ENCODE peak calls at places on chromosomes 2 and 18, in four cellular contexts. One of them, this sample, is unnamed.

GRCh38 chr2:192151848-192152247 is 42.9 kb downstream of the TMEFF2 start:
- DNase-seq in heart right ventricle: no peak
- DNase-seq in H9: no peak
- DNase-seq in neural progenitor cell: no peak
- DNase-seq in this sample: no peak

GRCh38 chr18:6650063-6650462 is 79.5 kb upstream of the ARHGAP28 start:
- DNase-seq in heart right ventricle: no peak
- DNase-seq in H9: no peak
- DNase-seq in neural progenitor cell: no peak
- DNase-seq in this sample: no peak

GRCh38 chr2:33459745-33460144 is 16.7 kb upstream of the RASGRP3 start:
- DNase-seq in heart right ventricle: no peak
- DNase-seq in H9: no peak
- DNase-seq in neural progenitor cell: no peak
- DNase-seq in this sample: no peak

GRCh38 chr2:54680397-54681032 is 42.9 kb upstream of the EML6 start:
- DNase-seq in heart right ventricle: no peak
- DNase-seq in H9: no peak
- DNase-seq in neural progenitor cell: no peak
- DNase-seq in this sample: no peak

GRCh38 chr2:191611614-191612013 is 66.3 kb upstream of the NABP1 start:
- DNase-seq in heart right ventricle: no peak
- DNase-seq in H9: no peak
- DNase-seq in neural progenitor cell: no peak
- DNase-seq in this sample: no peak

GRCh38 chr18:11040823-11041712 is 108.3 kb downstream of the PIEZO2 start:
- DNase-seq in heart right ventricle: no peak
- DNase-seq in H9: peak
- DNase-seq in neural progenitor cell: peak
- DNase-seq in this sample: peak

GRCh38 chr2:75140288-75140687 is 59.0 kb downstream of the TACR1 start:
- DNase-seq in heart right ventricle: no peak
- DNase-seq in H9: no peak
- DNase-seq in neural progenitor cell: no peak
- DNase-seq in this sample: no peak

GRCh38 chr2:36530178-36530982 is 67.6 kb downstream of the FEZ2 start:
- DNase-seq in heart right ventricle: no peak
- DNase-seq in H9: no peak
- DNase-seq in neural progenitor cell: no peak
- DNase-seq in this sample: no peak

GRCh38 chr2:237475704-237476107 is 11.3 kb upstream of the MLPH start:
- DNase-seq in heart right ventricle: no peak
- DNase-seq in H9: no peak
- DNase-seq in neural progenitor cell: no peak
- DNase-seq in this sample: peak

GRCh38 chr2:29106241-29106640 is 9.0 kb upstream of the CLIP4 start:
- DNase-seq in heart right ventricle: no peak
- DNase-seq in H9: no peak
- DNase-seq in neural progenitor cell: no peak
- DNase-seq in this sample: no peak
- TF ChIP-seq CTCF in heart right ventricle: no peak
- TF ChIP-seq CTCF in H9: no peak
- TF ChIP-seq CTCF in neural progenitor cell: no peak
- TF ChIP-seq CTCF in this sample: no peak

DNA sequence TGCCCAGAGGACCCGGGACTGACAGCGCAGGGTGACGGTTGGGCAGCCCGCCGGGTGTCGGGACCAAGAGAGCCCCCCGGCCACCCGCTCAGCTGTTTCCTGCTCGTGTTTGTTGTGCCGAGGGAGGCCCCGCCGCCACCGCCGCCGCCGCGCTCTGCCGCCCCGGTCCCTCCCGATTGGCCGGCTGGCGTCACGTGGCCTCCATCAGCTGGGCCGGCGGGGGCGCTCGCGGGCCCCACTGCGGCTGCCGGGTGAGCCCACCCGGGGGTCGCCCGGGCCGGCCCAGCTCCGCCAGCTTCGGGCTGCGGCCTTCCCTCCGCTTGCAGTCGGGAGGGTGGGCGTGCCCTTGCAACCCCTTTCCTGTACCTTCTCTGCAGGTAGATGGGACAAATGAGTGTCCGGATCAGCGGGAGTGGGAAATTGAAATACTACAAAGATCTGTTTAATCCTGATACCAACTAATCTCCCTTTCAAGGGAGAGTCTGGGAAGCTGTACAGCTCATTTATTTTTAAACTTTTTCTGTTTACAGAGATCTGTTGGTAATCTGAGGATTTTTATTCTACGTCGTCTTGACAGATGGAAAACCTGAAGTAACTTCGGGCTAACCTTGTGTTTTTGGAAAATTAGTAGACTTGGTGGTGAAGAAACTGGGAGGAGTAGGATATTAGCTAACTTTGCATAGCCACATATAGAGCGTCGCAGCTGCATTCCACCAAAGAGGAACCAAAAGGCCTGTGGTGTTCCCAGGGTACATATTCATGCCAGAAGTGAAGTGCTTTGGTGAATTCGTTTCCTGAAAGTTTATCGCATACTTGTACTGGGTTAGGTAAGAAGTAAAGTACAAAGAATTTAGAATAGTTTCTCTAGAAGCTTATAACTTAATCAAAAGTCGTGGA is 1.2 kb downstream of the YPEL5 start:
- DNase-seq in heart right ventricle: peak
- DNase-seq in H9: peak
- DNase-seq in neural progenitor cell: peak
- DNase-seq in this sample: peak
- TF ChIP-seq CTCF in heart right ventricle: peak
- TF ChIP-seq CTCF in H9: peak
- TF ChIP-seq CTCF in neural progenitor cell: peak
- TF ChIP-seq CTCF in this sample: peak

DNA sequence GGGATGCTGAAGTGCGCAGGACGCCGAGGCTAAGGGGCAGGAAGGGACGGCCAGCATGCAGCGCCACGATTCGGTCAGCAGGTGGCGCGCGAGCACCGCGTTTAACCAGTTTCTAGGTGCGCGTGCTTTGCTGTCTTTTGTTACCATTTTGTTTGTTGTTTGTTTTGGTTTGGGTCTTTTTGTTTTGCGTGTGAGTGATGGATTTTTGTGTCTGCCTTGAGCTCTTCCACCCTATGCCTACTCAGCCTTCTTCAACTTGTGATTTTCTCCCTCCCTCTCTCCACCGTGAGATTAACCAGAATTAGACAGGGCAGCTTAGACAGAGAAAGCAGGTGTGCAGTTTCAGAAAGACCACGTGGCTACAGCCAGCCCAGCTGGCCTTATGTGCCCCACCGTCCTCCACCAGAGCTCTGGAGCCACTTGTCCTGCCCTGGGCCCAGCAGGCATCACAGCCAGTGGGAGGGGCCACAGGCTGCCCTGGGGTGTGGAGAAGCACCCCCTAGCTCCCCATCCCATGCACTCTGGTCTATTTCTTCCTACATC is 180.2 kb downstream of the RNF144A start:
- DNase-seq in heart right ventricle: peak
- DNase-seq in H9: peak
- DNase-seq in neural progenitor cell: peak
- DNase-seq in this sample: peak
- TF ChIP-seq CTCF in heart right ventricle: peak
- TF ChIP-seq CTCF in H9: peak
- TF ChIP-seq CTCF in neural progenitor cell: peak
- TF ChIP-seq CTCF in this sample: peak

GRCh38 chr18:79964330-79965118 is at the start of gene HSBP1L1:
- DNase-seq in heart right ventricle: peak
- DNase-seq in H9: peak
- DNase-seq in neural progenitor cell: peak
- DNase-seq in this sample: peak
- TF ChIP-seq CTCF in heart right ventricle: no peak
- TF ChIP-seq CTCF in H9: peak
- TF ChIP-seq CTCF in neural progenitor cell: peak
- TF ChIP-seq CTCF in this sample: peak

DNA sequence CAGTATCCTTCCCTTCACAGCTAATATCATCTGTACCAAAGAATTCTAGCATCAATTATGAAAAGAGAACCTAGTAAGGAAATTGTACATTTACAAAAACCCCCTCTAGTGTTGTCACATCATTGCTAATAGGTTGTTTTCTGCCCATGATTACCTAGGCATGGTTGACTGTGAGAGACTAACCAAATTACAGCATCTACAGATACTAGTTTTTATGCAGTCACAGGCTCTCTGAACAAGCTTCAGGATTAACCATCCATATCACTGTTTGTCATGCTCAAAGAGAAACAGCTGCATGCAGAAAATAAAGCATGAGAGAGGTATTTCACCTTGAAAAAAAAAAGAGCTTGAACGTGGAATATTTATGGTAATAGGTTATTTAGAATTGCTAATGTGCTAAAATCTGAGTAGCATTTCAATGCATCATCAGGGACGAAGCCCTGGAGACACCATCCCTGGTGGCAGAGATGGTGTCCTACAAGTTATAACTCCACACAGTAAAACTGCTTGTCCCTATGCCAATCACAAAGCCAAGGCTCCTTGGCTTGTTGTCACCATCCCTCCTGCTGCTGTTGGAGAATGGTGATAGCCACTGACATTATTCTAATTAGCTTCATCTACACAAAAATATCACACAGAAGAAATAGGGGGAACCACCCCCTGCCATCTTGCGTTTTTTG is 5.4 kb downstream of the NEB start:
- DNase-seq in heart right ventricle: no peak
- DNase-seq in H9: no peak
- DNase-seq in neural progenitor cell: no peak
- DNase-seq in this sample: no peak
- TF ChIP-seq CTCF in heart right ventricle: no peak
- TF ChIP-seq CTCF in H9: peak
- TF ChIP-seq CTCF in neural progenitor cell: peak
- TF ChIP-seq CTCF in this sample: no peak

DNA sequence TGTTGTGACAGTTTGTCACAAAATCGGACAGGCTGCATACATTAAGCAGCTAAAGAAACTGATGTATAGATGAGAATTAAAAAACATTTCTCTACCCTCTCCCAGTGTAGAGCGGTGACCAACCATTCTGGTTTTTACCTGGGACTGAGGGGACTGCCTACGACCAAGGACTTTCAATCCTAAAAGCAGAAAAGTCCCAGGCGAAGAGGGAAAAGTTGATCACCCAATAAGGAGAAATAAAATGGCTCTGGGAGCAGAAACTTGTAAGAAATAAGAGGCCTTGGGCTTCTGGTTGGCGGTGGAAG is 30.9 kb upstream of the YPEL5 start:
- DNase-seq in heart right ventricle: no peak
- DNase-seq in H9: no peak
- DNase-seq in neural progenitor cell: no peak
- DNase-seq in this sample: no peak
- TF ChIP-seq CTCF in heart right ventricle: no peak
- TF ChIP-seq CTCF in H9: no peak
- TF ChIP-seq CTCF in neural progenitor cell: no peak
- TF ChIP-seq CTCF in this sample: peak

GRCh38 chr18:53375641-53376040 is 848.8 kb downstream of the MBD2 start:
- DNase-seq in heart right ventricle: no peak
- DNase-seq in H9: no peak
- DNase-seq in neural progenitor cell: no peak
- DNase-seq in this sample: no peak

GRCh38 chr18:53385889-53386288 is 838.6 kb downstream of the MBD2 start:
- DNase-seq in heart right ventricle: no peak
- DNase-seq in H9: no peak
- DNase-seq in neural progenitor cell: no peak
- DNase-seq in this sample: no peak

GRCh38 chr18:53382870-53383269 is 841.6 kb downstream of the MBD2 start:
- DNase-seq in heart right ventricle: no peak
- DNase-seq in H9: no peak
- DNase-seq in neural progenitor cell: no peak
- DNase-seq in this sample: no peak

DNA sequence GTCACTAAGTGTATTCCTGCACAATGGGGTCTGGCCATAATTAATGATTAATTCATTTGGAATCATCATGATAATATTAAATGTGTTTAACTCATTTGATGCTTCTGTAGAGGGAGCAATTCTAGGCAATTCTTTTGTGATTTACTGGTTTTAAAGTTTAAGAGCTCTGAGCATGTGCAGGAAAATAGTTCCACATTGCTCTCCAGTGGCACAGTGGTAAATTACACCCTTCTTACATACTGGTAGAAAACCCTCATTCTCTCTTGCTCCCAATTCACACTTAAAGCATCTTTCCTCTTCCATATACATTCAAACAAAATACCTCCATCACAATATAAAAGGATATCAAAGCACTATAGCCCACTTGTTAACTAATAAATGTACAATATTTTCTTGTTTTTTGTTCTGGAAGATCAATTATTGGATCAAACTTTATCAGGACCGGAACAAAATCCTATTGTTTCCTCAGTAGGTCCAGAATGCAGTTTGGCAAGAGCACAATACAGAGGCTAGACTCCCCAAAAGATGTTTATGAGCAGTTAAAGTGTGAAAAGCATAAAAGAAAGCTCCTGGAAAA is 844.3 kb downstream of the MBD2 start:
- DNase-seq in heart right ventricle: no peak
- DNase-seq in H9: no peak
- DNase-seq in neural progenitor cell: peak
- DNase-seq in this sample: peak
- TF ChIP-seq CTCF in heart right ventricle: no peak
- TF ChIP-seq CTCF in H9: peak
- TF ChIP-seq CTCF in neural progenitor cell: peak
- TF ChIP-seq CTCF in this sample: peak

GRCh38 chr2:99552529-99552928 is 62.7 kb upstream of the REV1 start:
- DNase-seq in heart right ventricle: peak
- DNase-seq in H9: no peak
- DNase-seq in neural progenitor cell: no peak
- DNase-seq in this sample: no peak

GRCh38 chr2:99550368-99550767 is 60.6 kb upstream of the REV1 start:
- DNase-seq in heart right ventricle: no peak
- DNase-seq in H9: no peak
- DNase-seq in neural progenitor cell: no peak
- DNase-seq in this sample: no peak

GRCh38 chr2:99555410-99555809 is 65.6 kb upstream of the REV1 start:
- DNase-seq in heart right ventricle: no peak
- DNase-seq in H9: no peak
- DNase-seq in neural progenitor cell: no peak
- DNase-seq in this sample: no peak

GRCh38 chr2:99559075-99559662 is 69.4 kb upstream of the REV1 start:
- DNase-seq in heart right ventricle: peak
- DNase-seq in H9: peak
- DNase-seq in neural progenitor cell: peak
- DNase-seq in this sample: peak

DNA sequence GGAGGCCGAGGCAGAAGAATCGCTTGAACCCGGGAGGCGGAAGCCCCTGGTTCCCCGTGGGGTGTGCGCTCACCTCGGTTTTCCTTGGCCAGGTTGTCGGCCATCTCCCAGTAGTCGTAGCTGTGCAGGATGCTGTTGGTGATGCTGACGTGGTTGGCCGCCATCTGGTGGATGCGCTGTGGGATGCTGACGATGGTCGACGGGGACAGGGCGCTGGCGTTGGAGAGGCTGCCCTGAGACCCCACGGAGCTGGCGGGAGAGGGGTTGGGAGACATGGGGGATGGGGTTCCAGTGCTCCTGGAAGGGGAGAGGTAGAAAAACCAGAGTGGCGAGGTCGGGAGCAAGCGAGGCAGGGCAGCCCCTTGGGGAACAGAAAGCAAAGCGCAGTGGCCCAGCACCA is 64.4 kb upstream of the REV1 start:
- DNase-seq in heart right ventricle: no peak
- DNase-seq in H9: peak
- DNase-seq in neural progenitor cell: peak
- DNase-seq in this sample: no peak
- TF ChIP-seq CTCF in heart right ventricle: no peak
- TF ChIP-seq CTCF in H9: peak
- TF ChIP-seq CTCF in neural progenitor cell: peak
- TF ChIP-seq CTCF in this sample: no peak

This sample was measured in RWPE1.